ENCODE peak calls at places on chromosomes 12 and 14, in seven cellular contexts. V is NCI-H2107; G is adipocyte; C is stimulated activated CD8-positive, alpha-beta memory T cell treated with anti-CD3 and anti-CD28 coated beads, Interleukin-4, amount 100 ng/mL, for 1 hour; B is KG1; Z is stimulated activated CD4-positive, alpha-beta T cell treated with anti-CD3 and anti-CD28 coated beads, Interleukin-12 subunit alpha, Interleukin-12 subunit beta, amount 100 ng/mL, for 4 hours; A is central memory CD4-positive, alpha-beta T cell. S is an unnamed sample.

GRCh38 chr12:27505124-27505523 is 18.9 kb upstream of the PPFIBP1 start:
- DNase-seq in V (no peak), G (peak), C (no peak), B (no peak), Z (no peak), A (no peak), S (no peak)

GRCh38 chr14:103834956-103835355 is 12.4 kb downstream of the PPP1R13B start:
- DNase-seq in V (no peak), G (no peak), C (no peak), B (no peak), Z (no peak), A (no peak), S (no peak)

GRCh38 chr14:50082784-50083466 is 33.4 kb downstream of the VCPKMT start:
- DNase-seq in V (no peak), G (peak), C (peak), B (no peak), Z (peak), A (peak), S (peak)

GRCh38 chr12:5010130-5010529 is 33.5 kb upstream of the KCNA5 start:
- DNase-seq in V (no peak), G (no peak), C (no peak), B (no peak), Z (no peak), A (no peak), S (no peak)

GRCh38 chr12:6183689-6184441 is 16.3 kb upstream of the CD9 start:
- DNase-seq in V (peak), G (peak), C (no peak), B (no peak), Z (no peak), A (no peak), S (no peak)

GRCh38 chr12:118711185-118711584 is 270.2 kb upstream of the SRRM4 start:
- DNase-seq in V (no peak), G (no peak), C (no peak), B (no peak), Z (no peak), A (no peak), S (no peak)

GRCh38 chr14:47365248-47365647 is 310.2 kb downstream of the MDGA2 start:
- DNase-seq in V (no peak), G (no peak), C (no peak), B (no peak), Z (no peak), A (no peak), S (no peak)

GRCh38 chr12:25069221-25069620 is 120.3 kb upstream of the BCAT1 start:
- DNase-seq in V (no peak), G (no peak), C (no peak), B (no peak), Z (no peak), A (no peak), S (no peak)

GRCh38 chr14:69153848-69154208 is 909 bp upstream of the DCAF5 start:
- DNase-seq in V (no peak), G (peak), C (no peak), B (no peak), Z (no peak), A (no peak), S (no peak)

GRCh38 chr12:24728826-24729225 is 220.1 kb downstream of the BCAT1 start:
- DNase-seq in V (no peak), G (no peak), C (no peak), B (no peak), Z (no peak), A (no peak), S (no peak)

GRCh38 chr12:110104188-110104969 is 19.8 kb upstream of the IFT81 start:
- DNase-seq in V (no peak), G (peak), C (no peak), B (no peak), Z (no peak), A (no peak), S (no peak)

GRCh38 chr14:64695071-64695470 is 9.2 kb upstream of the PLEKHG3 start:
- DNase-seq in V (no peak), G (no peak), C (no peak), B (no peak), Z (no peak), A (no peak), S (no peak)

GRCh38 chr14:24699052-24699451 is 65.1 kb upstream of the GZMB start:
- DNase-seq in V (no peak), G (no peak), C (no peak), B (peak), Z (no peak), A (no peak), S (no peak)

GRCh38 chr14:50357124-50357523 is 39.6 kb downstream of the CDKL1 start:
- DNase-seq in V (no peak), G (no peak), C (no peak), B (no peak), Z (no peak), A (no peak), S (no peak)

GRCh38 chr12:11171953-11172675 is 1.1 kb downstream of the SMIM10L1 start:
- DNase-seq in V (no peak), G (peak), C (no peak), B (no peak), Z (no peak), A (no peak), S (no peak)

GRCh38 chr14:94388027-94388895 is at the start of gene SERPINA1:
- DNase-seq in V (no peak), G (no peak), C (no peak), B (no peak), Z (no peak), A (no peak), S (no peak)

GRCh38 chr12:122028601-122029560 is 7.2 kb downstream of the BCL7A start:
- DNase-seq in V (no peak), G (no peak), C (no peak), B (no peak), Z (no peak), A (no peak), S (peak)

GRCh38 chr12:2893007-2893406 is 2.3 kb downstream of the TULP3 start:
- DNase-seq in V (no peak), G (peak), C (no peak), B (no peak), Z (no peak), A (no peak), S (no peak)

GRCh38 chr12:9741726-9742125 is 8.8 kb upstream of the CLECL1 start:
- DNase-seq in V (no peak), G (no peak), C (peak), B (peak), Z (peak), A (peak), S (peak)